ENCODE peak calls at places on chromosomes 3 and 15, in eight cellular contexts. R is gastrocnemius medialis; N is tibial artery; F is AG09309; V is PC-9; P is type B pancreatic cell; G is IMR-90; C is CD8-positive, alpha-beta T cell. L is an unnamed sample.

GRCh38 chr15:41969851-41970431 is 2.4 kb downstream of the EHD4 start:
- DNase-seq in N (peak; percentile 23), R (no peak), V (no peak), P (no peak), G (no peak), C (peak; percentile 35), F (no peak), L (no peak)

GRCh38 chr3:99850608-99851007 is 32.9 kb downstream of the CMSS1 start:
- DNase-seq in F (no peak), R (no peak), V (no peak), C (no peak), P (no peak), G (no peak), N (no peak), L (peak; percentile 50)

GRCh38 chr3:98573231-98573728 is 20.1 kb downstream of the CPOX start:
- DNase-seq in R (no peak), G (peak; percentile 33), N (no peak), V (no peak), F (no peak), P (no peak), C (no peak), L (peak; percentile 65)

GRCh38 chr3:46990573-46991374 is 11.3 kb downstream of the NBEAL2 start:
- DNase-seq in C (no peak), R (no peak), G (no peak), V (no peak), F (no peak), N (no peak), P (no peak), L (no peak)

GRCh38 chr3:179769411-179770247 is 116.8 kb downstream of the USP13 start:
- DNase-seq in N (no peak), R (no peak), G (no peak), F (no peak), P (no peak), C (no peak), V (no peak), L (peak; percentile 44)

GRCh38 chr3:135456182-135456790 is 509.2 kb upstream of the PPP2R3A start:
- DNase-seq in C (no peak), R (no peak), N (no peak), V (no peak), P (no peak), G (no peak), F (no peak), L (no peak)

GRCh38 chr3:196080517-196080841 is 1.4 kb downstream of the TFRC start:
- DNase-seq in C (no peak), R (no peak), V (no peak), N (no peak), G (no peak), P (no peak), F (no peak), L (no peak)

GRCh38 chr3:23829242-23829934 is 23.6 kb downstream of the UBE2E1 start:
- DNase-seq in G (no peak), F (no peak), R (no peak), P (no peak), V (no peak), N (no peak), C (no peak), L (no peak)

GRCh38 chr15:68808770-68809169 is 11.9 kb downstream of the ANP32A start:
- DNase-seq in V (no peak), G (no peak), R (no peak), F (no peak), N (no peak), C (no peak), P (no peak), L (no peak)

GRCh38 chr15:37079726-37080125 is 20.6 kb downstream of the MEIS2 start:
- DNase-seq in F (no peak), P (no peak), V (no peak), C (no peak), N (no peak), R (no peak), G (peak; percentile 84), L (peak; percentile 78)

GRCh38 chr3:77887611-77888010 is 847.7 kb downstream of the ROBO2 start:
- DNase-seq in C (no peak), V (no peak), G (peak; percentile 10), P (no peak), F (no peak), R (no peak), N (no peak), L (peak; percentile 41)

GRCh38 chr15:44633603-44634002 is 29.9 kb downstream of the SPG11 start:
- DNase-seq in G (peak; percentile 36), V (no peak), R (no peak), P (no peak), F (peak; percentile 24), N (no peak), C (no peak), L (peak; percentile 52)

GRCh38 chr3:40339871-40340270 is 30.4 kb downstream of the EIF1B start:
- DNase-seq in V (no peak), F (no peak), G (no peak), P (no peak), N (no peak), R (no peak), C (no peak), L (no peak)

GRCh38 chr15:66252411-66253295 is 897 bp downstream of the MEGF11 start:
- DNase-seq in V (no peak), F (no peak), G (no peak), C (peak; percentile 42), N (no peak), P (peak; percentile 80), R (no peak), L (peak; percentile 48)

GRCh38 chr15:49637857-49638256 is 17.0 kb downstream of the DTWD1 start:
- DNase-seq in V (no peak), R (no peak), F (no peak), C (no peak), P (no peak), G (no peak), N (no peak), L (peak; percentile 38)

GRCh38 chr3:5133239-5133638 is 11.1 kb downstream of the ARL8B start:
- DNase-seq in V (no peak), F (no peak), R (no peak), C (no peak), P (no peak), N (no peak), G (no peak), L (no peak)

GRCh38 chr15:66189291-66189690 is 64.3 kb downstream of the MEGF11 start:
- DNase-seq in P (no peak), R (no peak), N (no peak), F (no peak), G (no peak), C (no peak), V (no peak), L (no peak)

GRCh38 chr3:127709320-127710060 is 36.7 kb downstream of the ABTB1 start:
- DNase-seq in C (no peak), G (peak; percentile 66), V (no peak), P (no peak), N (no peak), F (no peak), R (no peak), L (peak; percentile 19)

GRCh38 chr15:20356444-20357138 is 185.0 kb downstream of the GOLGA6L6 start:
- DNase-seq in P (peak; percentile 85), N (peak; percentile 66), G (no peak), R (peak; percentile 15), V (peak; percentile 56), C (peak; percentile 66), F (no peak), L (peak; percentile 16)

GRCh38 chr3:24678021-24678420 is 183.4 kb upstream of the THRB start:
- DNase-seq in G (no peak), P (no peak), F (no peak), C (no peak), N (no peak), R (no peak), V (no peak), L (no peak)

GRCh38 chr15:79168922-79169322 is 78.3 kb upstream of the RASGRF1 start:
- DNase-seq in F (no peak), V (peak; percentile 62), C (no peak), G (no peak), P (peak; percentile 64), R (no peak), N (no peak), L (peak; percentile 31)
- TF ChIP-seq CTCF in F (no peak), V (no peak), C (no peak), G (no peak), P (peak; percentile 48), R (no peak), N (no peak), L (peak; percentile 28)

GRCh38 chr3:184037816-184038215 is 6.3 kb downstream of the HTR3D start:
- DNase-seq in N (no peak), R (no peak), F (no peak), G (no peak), V (no peak), C (no peak), P (no peak), L (no peak)
- TF ChIP-seq CTCF in N (no peak), R (no peak), F (no peak), G (no peak), V (peak; percentile 48), C (no peak), P (no peak), L (no peak)

DNA sequence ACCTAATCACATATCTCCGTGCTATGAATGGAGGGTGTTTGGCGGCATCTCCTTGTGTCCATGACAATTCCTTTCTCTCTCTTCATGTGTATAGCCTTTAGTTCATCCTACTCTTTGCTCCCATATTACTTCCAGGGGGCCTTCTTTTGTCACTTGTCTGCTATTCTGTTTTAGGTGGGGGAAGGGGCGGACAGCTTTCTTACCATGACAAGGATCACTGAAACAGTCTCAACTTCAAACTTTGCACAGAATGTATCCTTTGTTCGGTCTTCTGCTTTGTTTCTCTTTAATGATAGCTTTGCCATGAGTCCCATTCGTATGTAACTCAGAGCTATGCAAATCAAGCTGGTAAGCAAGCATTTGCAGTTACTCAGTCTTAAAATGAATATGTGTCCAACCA is 294.1 kb downstream of the TIGIT start:
- DNase-seq in C (no peak), G (no peak), R (no peak), V (no peak), P (no peak), F (no peak), N (no peak), L (no peak)
- TF ChIP-seq CTCF in C (no peak), G (no peak), R (no peak), V (no peak), P (no peak), F (no peak), N (no peak), L (no peak)

GRCh38 chr15:84934942-84935729 is 46.5 kb upstream of the PDE8A start:
- DNase-seq in N (no peak), C (no peak), P (no peak), F (no peak), V (no peak), R (no peak), G (no peak), L (no peak)
- TF ChIP-seq CTCF in N (no peak), C (no peak), P (no peak), F (peak; percentile 31), V (no peak), R (no peak), G (no peak), L (peak; percentile 56)

GRCh38 chr3:115092220-115092791 is 54.8 kb downstream of the ZBTB20 start:
- DNase-seq in G (peak; percentile 69), N (peak; percentile 76), R (peak; percentile 70), F (peak; percentile 38), C (peak; percentile 71), V (no peak), P (no peak), L (peak; percentile 80)
- TF ChIP-seq CTCF in G (peak; percentile 82), N (peak; percentile 75), R (peak; percentile 73), F (peak; percentile 93), C (peak; percentile 89), V (peak; percentile 75), P (peak; percentile 86), L (peak; percentile 94)

L was measured in choroid plexus epithelial cell.